ENCODE peak calls at places on chromosomes 6 and 20, in four cellular contexts. P is posterior vena cava, Z is Panc1, G is SHP77. N is an unnamed sample.

GRCh38 chr6:24547243-24547642 is 52.5 kb downstream of the ALDH5A1 start:
- DNase-seq in P (no peak), Z (no peak), G (no peak), N (no peak)

GRCh38 chr20:24353135-24353694 is 116.2 kb upstream of the SYNDIG1 start:
- DNase-seq in Z (no peak), P (no peak), G (no peak), N (no peak)

GRCh38 chr6:12014027-12014872 is 2.1 kb downstream of the HIVEP1 start:
- DNase-seq in G (no peak), Z (no peak), P (no peak), N (no peak)

GRCh38 chr20:1177680-1178079 is 7.1 kb downstream of the TMEM74B start:
- DNase-seq in P (no peak), Z (no peak), G (no peak), N (no peak)

GRCh38 chr6:92132957-92133356 is 1286.4 kb downstream of the EPHA7 start:
- DNase-seq in G (no peak), P (no peak), Z (no peak), N (no peak)

GRCh38 chr6:42093582-42094329 is 43.4 kb downstream of the TAF8 start:
- DNase-seq in G (no peak), P (no peak), Z (no peak), N (no peak)

GRCh38 chr20:9068232-9068781 is 580 bp upstream of the PLCB4 start:
- DNase-seq in G (peak), Z (no peak), P (peak), N (no peak)

GRCh38 chr6:102766946-102767345 is 1373.4 kb downstream of the GRIK2 start:
- DNase-seq in Z (no peak), G (no peak), P (no peak), N (no peak)

GRCh38 chr6:136031982-136032381 is 180.5 kb downstream of the PDE7B start:
- DNase-seq in Z (no peak), P (no peak), G (peak), N (no peak)

GRCh38 chr6:43970068-43970912 is 157.0 kb downstream of the MRPL14 start:
- DNase-seq in P (no peak), Z (no peak), G (no peak), N (no peak)

GRCh38 chr6:31111712-31112111 is 663 bp downstream of the C6orf15 start:
- DNase-seq in P (no peak), Z (no peak), G (no peak), N (no peak)

GRCh38 chr6:32664827-32665362 is 1.6 kb downstream of the HLA-DQB1 start:
- DNase-seq in P (no peak), Z (no peak), G (no peak), N (peak)

GRCh38 chr6:28810655-28811053 is 113.1 kb downstream of the TRIM27 start:
- DNase-seq in Z (no peak), P (no peak), G (no peak), N (no peak)

N was measured in GDM1.